ENCODE peak calls at places on chromosomes 1 and 21, in four cellular contexts. F, O, S and U are unnamed samples.
A peak's percentile ranks its signal among the peaks of the same experiment; 100 is the strongest.

GRCh38 chr1:218585565-218586184 is 240.5 kb downstream of the TGFB2 start:
- DNase-seq in F (no peak), O (peak; percentile 37), S (no peak), U (no peak)

GRCh38 chr1:6205849-6206845 is at the start of gene RNF207:
- DNase-seq in F (peak; percentile 75), O (peak; percentile 74), S (no peak), U (peak; percentile 81)

GRCh38 chr1:159927211-159927886 is 2.0 kb upstream of the TAGLN2 start:
- DNase-seq in F (no peak), O (peak; percentile 11), S (no peak), U (no peak)

GRCh38 chr1:78447096-78447495 is 43.7 kb upstream of the PTGFR start:
- DNase-seq in F (no peak), O (no peak), S (no peak), U (no peak)

GRCh38 chr1:156270314-156270713 is 12.3 kb downstream of the SMG5 start:
- DNase-seq in F (no peak), O (no peak), S (no peak), U (no peak)

GRCh38 chr1:40411294-40411693 is 37.8 kb downstream of the SMAP2 start:
- DNase-seq in F (no peak), O (no peak), S (no peak), U (no peak)

GRCh38 chr1:17553970-17554369 is 14.5 kb downstream of the ARHGEF10L start:
- DNase-seq in F (no peak), O (no peak), S (no peak), U (no peak)

GRCh38 chr1:154663656-154664055 is 55.7 kb upstream of the ADAR start:
- DNase-seq in F (no peak), O (no peak), S (no peak), U (no peak)

GRCh38 chr1:234774971-234775370 is 165.0 kb upstream of the IRF2BP2 start:
- DNase-seq in F (no peak), O (no peak), S (peak; percentile 93), U (no peak)

GRCh38 chr1:230321741-230322420 is 104.3 kb downstream of the PGBD5 start:
- DNase-seq in F (no peak), O (peak; percentile 66), S (no peak), U (no peak)

GRCh38 chr1:1574721-1575537 is at the start of gene SSU72:
- DNase-seq in F (peak; percentile 97), O (peak; percentile 96), S (peak; percentile 85), U (peak; percentile 97)

GRCh38 chr1:210751911-210752310 is 382.0 kb downstream of the KCNH1 start:
- DNase-seq in F (no peak), O (no peak), S (no peak), U (no peak)

GRCh38 chr21:16169102-16169511 is 439.3 kb downstream of the USP25 start:
- DNase-seq in F (no peak), O (no peak), S (no peak), U (no peak)

GRCh38 chr1:220269036-220269435 is 3.2 kb downstream of the RAB3GAP2 start:
- DNase-seq in F (no peak), O (no peak), S (no peak), U (no peak)

GRCh38 chr1:13583592-13583963 is at the start of gene PDPN:
- DNase-seq in F (peak; percentile 51), O (peak; percentile 51), S (no peak), U (peak; percentile 23)

GRCh38 chr1:11761285-11761684 is 708 bp upstream of the C1orf167 start:
- DNase-seq in F (no peak), O (no peak), S (no peak), U (no peak)

GRCh38 chr1:27656157-27656893 is 15.7 kb downstream of the IFI6 start:
- DNase-seq in F (no peak), O (peak; percentile 80), S (peak; percentile 23), U (no peak)